ENCODE peak calls at places on chromosomes 11 and 22, in nine cellular contexts. X is iPS DF 6.9, V is astrocyte, E is mesenchymal stem cell, F is HAP-1, D is left lung, L is pancreas, P is SJCRH30, R is heart right ventricle. G is an unnamed sample. For H3K4me1, the result is how much of the 10 kb centered on the place peaks cover.

GRCh38 chr11:59755701-59756495 is 722 bp downstream of the STX3 start:
- DNase-seq in R (peak), P (peak), F (no peak), V (peak), X (peak), E (peak), D (peak), L (peak), G (peak)

GRCh38 chr11:114596175-114596919 is 761 bp upstream of the NXPE4 start:
- DNase-seq in P (no peak), D (no peak), V (no peak), L (no peak), X (no peak), F (no peak), E (no peak), R (no peak), G (no peak)

GRCh38 chr11:126383301-126384052 is 28.0 kb downstream of the ST3GAL4 start:
- DNase-seq in L (no peak), D (no peak), V (no peak), R (no peak), E (no peak), X (no peak), P (no peak), F (no peak), G (no peak)

GRCh38 chr11:100863080-100863581 is 176.0 kb downstream of the ARHGAP42 start:
- DNase-seq in P (peak), F (peak), E (peak), X (no peak), L (no peak), V (peak), R (no peak), D (no peak), G (no peak)

GRCh38 chr11:122938557-122938956 is 43.1 kb downstream of the BSX start:
- DNase-seq in E (no peak), F (no peak), D (no peak), X (no peak), L (no peak), V (no peak), R (no peak), P (no peak), G (no peak)

GRCh38 chr11:72347691-72348090 is 86.6 kb downstream of the CLPB start:
- DNase-seq in L (no peak), R (no peak), E (no peak), X (no peak), F (no peak), D (no peak), V (no peak), P (no peak), G (no peak)

GRCh38 chr22:38881464-38881871 is 9.5 kb upstream of the CBX6 start:
- DNase-seq in R (no peak), D (no peak), F (no peak), V (peak), E (no peak), X (no peak), L (no peak), P (no peak), G (peak)

GRCh38 chr22:36299295-36299694 is 46.4 kb downstream of the APOL1 start:
- DNase-seq in V (no peak), D (peak), F (no peak), X (no peak), L (no peak), E (no peak), R (no peak), P (no peak), G (no peak)

GRCh38 chr22:35921777-35922176 is 106.8 kb downstream of the RBFOX2 start:
- DNase-seq in X (peak), F (peak), V (peak), D (no peak), L (peak), R (no peak), P (peak), E (peak), G (peak)

GRCh38 chr22:36086629-36087254 is 58.1 kb upstream of the RBFOX2 start:
- DNase-seq in X (no peak), E (no peak), V (no peak), L (no peak), D (no peak), R (no peak), P (no peak), F (no peak), G (no peak)

GRCh38 chr11:123838659-123839058 is 32.5 kb upstream of the OR6M1 start:
- DNase-seq in P (peak), D (no peak), E (no peak), V (no peak), X (no peak), L (no peak), R (no peak), F (no peak), G (no peak)

GRCh38 chr11:1628506-1629325 is 859 bp upstream of the KRTAP5-5 start:
- DNase-seq in X (peak), R (peak), D (no peak), L (peak), F (peak), V (peak), E (peak), P (peak), G (no peak)

GRCh38 chr11:114160884-114161283 is 101.4 kb downstream of the ZBTB16 start:
- DNase-seq in V (no peak), D (no peak), E (peak), X (no peak), P (peak), R (no peak), F (no peak), L (no peak), G (no peak)

GRCh38 chr11:64306876-64307622 is 1.7 kb downstream of the ESRRA start:
- DNase-seq in X (no peak), E (no peak), P (no peak), R (no peak), D (peak), V (no peak), F (no peak), L (peak), G (no peak)

GRCh38 chr22:26646158-26646557 is 11.2 kb upstream of the MIAT start:
- DNase-seq in V (peak), R (no peak), D (no peak), F (no peak), X (no peak), L (no peak), P (no peak), E (no peak), G (no peak)

GRCh38 chr11:62601114-62601363 is 626 bp downstream of the MTA2 start:
- DNase-seq in L (peak), P (no peak), E (peak), D (no peak), R (peak), X (no peak), V (no peak), F (no peak), G (no peak)

GRCh38 chr22:19547620-19548019 is 23.4 kb upstream of the CLDN5 start:
- DNase-seq in F (no peak), X (no peak), R (no peak), D (no peak), P (no peak), L (no peak), V (no peak), E (no peak), G (no peak)

GRCh38 chr22:20028855-20029549 is 8.1 kb downstream of the TANGO2 start:
- DNase-seq in P (no peak), R (no peak), X (no peak), V (no peak), E (no peak), D (peak), L (no peak), F (no peak), G (no peak)

GRCh38 chr11:121844016-121844415 is 272.0 kb downstream of the BLID start:
- DNase-seq in F (no peak), P (no peak), D (no peak), V (no peak), E (no peak), L (no peak), R (no peak), X (no peak), G (no peak)

GRCh38 chr11:1531418-1531817 is 40.7 kb downstream of the DUSP8 start:
- DNase-seq in F (no peak), P (no peak), R (no peak), D (peak), L (no peak), X (no peak), E (no peak), V (peak), G (no peak)

GRCh38 chr11:130801287-130802146 is 114.8 kb downstream of the SNX19 start:
- DNase-seq in F (no peak), P (peak), D (no peak), V (peak), R (no peak), X (no peak), L (no peak), E (no peak), G (no peak)

GRCh38 chr11:13012037-13012693 is 3.0 kb downstream of the RASSF10 start:
- DNase-seq in D (no peak), E (no peak), L (peak), R (no peak), X (no peak), P (peak), F (no peak), V (no peak), G (no peak)

GRCh38 chr11:125401746-125402145 is 94.3 kb downstream of the FEZ1 start:
- DNase-seq in F (no peak), R (no peak), V (no peak), L (no peak), P (peak), X (no peak), E (peak), D (no peak), G (no peak)

GRCh38 chr11:2393111-2393868 is 7.3 kb upstream of the TSSC4 start:
- DNase-seq in X (no peak), V (no peak), F (no peak), P (no peak), R (no peak), E (no peak), D (no peak), L (no peak), G (no peak)

DNA sequence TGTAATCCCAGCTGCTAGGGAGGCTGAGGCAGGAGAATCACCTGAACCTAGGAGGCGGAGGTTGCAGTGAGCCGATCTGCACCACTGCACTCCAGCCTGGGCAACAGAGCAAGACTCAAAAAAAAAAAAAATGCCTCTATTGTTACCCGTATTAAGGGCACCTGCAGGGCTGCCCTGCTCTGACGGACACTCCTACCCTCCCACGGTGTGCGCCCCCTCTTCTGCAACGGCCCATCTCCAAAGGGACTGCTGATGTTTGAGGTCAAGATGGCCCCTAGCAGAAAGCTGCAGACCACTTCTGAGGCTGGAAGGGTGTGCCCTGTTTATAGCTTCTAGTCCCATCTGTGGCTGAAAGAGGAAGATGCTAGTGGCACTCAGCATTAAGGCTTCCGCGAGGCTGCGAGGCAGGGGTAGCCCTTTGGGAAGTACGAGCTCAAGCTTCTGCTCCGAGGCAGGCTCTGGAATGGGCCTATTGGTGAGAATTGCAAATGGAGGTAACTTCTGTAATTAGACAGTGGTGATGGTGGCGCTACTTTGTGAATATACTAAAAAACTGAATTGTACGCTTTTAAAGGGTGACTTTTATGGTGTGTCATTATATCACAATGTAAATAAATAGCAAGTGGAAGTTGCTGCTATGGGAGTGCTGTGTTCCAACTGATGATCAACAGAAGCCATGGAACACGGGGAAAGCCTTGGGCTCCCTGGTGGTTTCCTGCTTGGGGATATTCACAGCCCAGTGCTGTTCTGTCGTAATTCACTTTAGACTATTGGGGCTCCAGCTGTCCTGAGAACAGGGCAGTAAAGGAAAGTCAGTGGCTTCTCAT is 24.3 kb downstream of the ARFGAP2 start:
- DNase-seq in E (peak), P (no peak), X (no peak), V (no peak), D (no peak), F (no peak), R (no peak), L (no peak), G (no peak)
- H3K4me1 ChIP-seq in E (under half), P (under half), X (under half), V (under half), D (under half), F (under half), R (under half), L (under half), G (under half)

DNA sequence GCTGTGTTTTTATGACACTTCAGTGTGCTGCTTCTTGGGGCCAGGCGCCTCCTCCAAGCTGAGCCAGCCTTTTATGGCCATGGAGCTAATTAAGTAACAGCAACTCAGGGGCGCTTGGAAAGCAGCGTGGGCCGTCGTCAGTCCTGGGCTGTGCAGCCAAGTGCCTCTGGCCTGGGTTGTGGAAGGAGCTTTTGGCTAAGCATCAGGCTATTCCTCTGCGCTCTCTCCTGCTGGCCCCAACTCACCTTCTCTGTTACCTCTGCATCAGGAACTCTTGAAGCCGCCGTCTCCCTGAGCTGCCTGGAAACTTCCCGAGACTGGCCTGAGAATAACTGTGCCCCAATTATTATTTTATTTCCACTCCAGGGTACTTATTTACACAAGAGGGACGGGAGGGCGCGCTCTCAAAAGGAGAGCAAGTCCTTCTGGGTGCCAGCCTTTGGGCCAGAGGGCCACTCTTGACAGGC is 38.7 kb upstream of the NAV2 start:
- DNase-seq in R (peak), L (no peak), E (peak), D (peak), X (no peak), V (peak), F (no peak), P (no peak), G (peak)
- H3K4me3 ChIP-seq in R (no peak), L (no peak), E (no peak), D (no peak), X (no peak), V (no peak), F (no peak), P (no peak), G (no peak)

DNA sequence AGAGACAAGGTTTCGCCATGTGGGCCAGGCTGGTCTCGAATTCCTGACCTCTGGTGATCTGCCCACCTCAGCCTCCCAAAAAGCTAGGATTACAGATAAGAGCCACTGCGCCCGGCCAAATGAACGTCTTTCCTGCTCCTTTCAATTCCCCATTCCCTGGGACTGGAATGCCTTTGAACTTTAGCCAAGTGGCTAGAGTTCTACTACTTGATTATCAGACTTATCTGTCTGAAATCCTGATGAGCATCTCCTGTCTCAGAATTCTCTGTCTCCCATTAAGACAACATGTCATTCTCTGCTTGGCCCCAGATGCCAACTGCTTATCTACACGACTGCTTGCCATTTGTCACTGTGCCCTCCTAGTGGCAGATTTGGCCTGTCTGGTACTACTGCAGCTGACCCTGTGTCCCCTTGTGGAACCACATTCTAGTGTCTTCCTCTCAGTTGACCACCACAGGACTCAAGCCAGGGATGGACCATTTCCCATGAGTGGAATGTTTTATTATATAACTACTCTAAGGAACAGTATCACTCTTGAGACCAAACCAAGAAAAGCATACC is 33.1 kb upstream of the IPO7 start:
- DNase-seq in V (no peak), R (no peak), X (no peak), F (no peak), P (no peak), L (no peak), E (no peak), D (no peak), G (no peak)
- H3K4me1 ChIP-seq in V (under half), R (under half), X (under half), F (under half), P (under half), L (under half), E (under half), D (under half), G (under half)

GRCh38 chr11:113014731-113015455 is 53.7 kb downstream of the NCAM1 start:
- DNase-seq in V (no peak), L (no peak), D (peak), X (no peak), P (peak), E (peak), R (peak), F (no peak), G (no peak)
- H3K4me3 ChIP-seq in V (no peak), L (no peak), D (no peak), X (no peak), P (no peak), E (no peak), R (no peak), F (no peak), G (no peak)

GRCh38 chr11:111935331-111936044 is 1.7 kb upstream of the DIXDC1 start:
- DNase-seq in R (no peak), L (no peak), P (no peak), X (no peak), V (no peak), D (no peak), F (no peak), E (peak), G (no peak)
- H3K4me1 ChIP-seq in R (under half), L (under half), P (under half), X (under half), V (under half), D (under half), F (under half), E (under half), G (under half)

GRCh38 chr11:27468643-27469332 is 3.8 kb downstream of the LGR4 start:
- DNase-seq in R (no peak), E (peak), D (no peak), X (no peak), F (no peak), V (peak), P (no peak), L (peak), G (peak)

GRCh38 chr11:27471067-27471587 is 1.5 kb downstream of the LGR4 start:
- DNase-seq in R (no peak), L (no peak), F (no peak), D (no peak), E (peak), P (peak), V (no peak), X (no peak), G (no peak)

GRCh38 chr11:27468209-27468608 is 4.4 kb downstream of the LGR4 start:
- DNase-seq in P (no peak), V (peak), E (peak), F (peak), R (no peak), D (no peak), L (no peak), X (no peak), G (no peak)

GRCh38 chr11:27470166-27470565 is 2.4 kb downstream of the LGR4 start:
- DNase-seq in P (no peak), F (no peak), L (no peak), R (no peak), D (no peak), E (no peak), V (no peak), X (no peak), G (no peak)

GRCh38 chr11:27469333-27469680 is 3.3 kb downstream of the LGR4 start:
- DNase-seq in R (no peak), L (no peak), E (no peak), X (no peak), F (no peak), V (no peak), P (no peak), D (no peak), G (no peak)
- H3K4me3 ChIP-seq in R (peak), L (peak), E (no peak), X (no peak), F (peak), V (peak), P (no peak), D (no peak), G (no peak)